ENCODE peak calls at places on chromosomes 13 and 19, in nine cellular contexts. L is AG08395; E is EH; S is HFF-Myc; K is tibial artery; D is T-cell; J is small intestine; Q is AG08396; P is stimulated activated CD8-positive, alpha-beta memory T cell treated with anti-CD3 and anti-CD28 coated beads, Interleukin-7, amount 100 ng/mL, for 1 hour. W is an unnamed sample.

GRCh38 chr19:31946491-31946890 is 398.9 kb upstream of the ZNF507 start:
- DNase-seq in J (no peak), D (no peak), E (no peak), K (no peak), Q (no peak), P (no peak), S (no peak), L (no peak), W (no peak)

GRCh38 chr19:32800757-32801156 is 68.8 kb downstream of the SLC7A9 start:
- DNase-seq in D (no peak), L (no peak), S (no peak), J (no peak), E (no peak), K (no peak), P (no peak), Q (no peak), W (no peak)

GRCh38 chr19:51754106-51754505 is 2.4 kb upstream of the FPR1 start:
- DNase-seq in J (no peak), E (no peak), S (no peak), D (no peak), Q (no peak), K (no peak), P (no peak), L (no peak), W (no peak)

GRCh38 chr19:16373539-16373938 is 48.9 kb downstream of the KLF2 start:
- DNase-seq in Q (peak; percentile 85), P (no peak), L (no peak), D (no peak), E (peak; percentile 50), S (peak; percentile 21), K (no peak), J (no peak), W (peak; percentile 83)

GRCh38 chr19:43524922-43525835 is 1.8 kb downstream of the ETHE1 start:
- DNase-seq in J (peak; percentile 97), D (no peak), L (peak; percentile 60), E (peak; percentile 66), P (no peak), Q (peak; percentile 49), S (no peak), K (peak; percentile 85), W (peak; percentile 32)

GRCh38 chr13:41137951-41138350 is 5.3 kb upstream of the KBTBD6 start:
- DNase-seq in S (no peak), P (no peak), Q (no peak), D (no peak), K (no peak), L (peak; percentile 11), J (no peak), E (peak; percentile 87), W (peak; percentile 81)

GRCh38 chr13:80048802-80049201 is 292.1 kb downstream of the SPRY2 start:
- DNase-seq in D (peak; percentile 17), P (no peak), K (peak; percentile 96), L (peak; percentile 94), Q (peak; percentile 74), E (peak; percentile 97), S (peak; percentile 76), J (peak; percentile 9), W (peak; percentile 98)

GRCh38 chr13:48160879-48161278 is 66.0 kb upstream of the MED4 start:
- DNase-seq in K (no peak), E (peak; percentile 14), L (peak; percentile 53), P (no peak), Q (no peak), S (no peak), J (no peak), D (no peak), W (no peak)

GRCh38 chr19:41161903-41162302 is 31.1 kb upstream of the CYP2S1 start:
- DNase-seq in P (no peak), L (no peak), D (no peak), E (no peak), K (no peak), S (no peak), J (no peak), Q (no peak), W (no peak)

GRCh38 chr19:13920940-13921744 is 15.1 kb downstream of the CC2D1A start:
- DNase-seq in D (peak; percentile 31), S (no peak), E (peak; percentile 77), P (no peak), J (peak; percentile 62), Q (peak; percentile 73), L (peak; percentile 62), K (no peak), W (peak; percentile 44)

GRCh38 chr13:73142091-73142490 is 83.3 kb downstream of the KLF5 start:
- DNase-seq in P (no peak), S (no peak), K (no peak), L (no peak), J (peak; percentile 43), E (no peak), Q (no peak), D (no peak), W (no peak)

W was measured in IMR-90.